ENCODE peak calls at places on chromosomes 5 and 9, in eight cellular contexts. A is GM23338, L is K562, P is HepG2, C is HCT116, X is SK-N-SH, J is endothelial cell of umbilical vein, K is GM12878. N is an unnamed sample.

GRCh38 chr5:151448038-151448985 is 909 bp downstream of the SLC36A1 start:
- DNase-seq in A (peak; percentile 77), L (no peak), P (peak; percentile 27), C (no peak), X (no peak), J (peak; percentile 44), K (no peak), N (no peak)

GRCh38 chr9:132161743-132162187 is at the start of gene NTNG2:
- DNase-seq in A (no peak), L (peak; percentile 35), P (no peak), C (no peak), X (no peak), J (no peak), K (no peak), N (no peak)

GRCh38 chr5:79529110-79529509 is 15.2 kb upstream of the HOMER1 start:
- DNase-seq in A (no peak), L (no peak), P (no peak), C (no peak), X (no peak), J (no peak), K (no peak), N (no peak)

GRCh38 chr5:138936225-138936967 is 61.3 kb upstream of the LRRTM2 start:
- DNase-seq in A (peak; percentile 44), L (no peak), P (no peak), C (no peak), X (no peak), J (peak; percentile 39), K (no peak), N (no peak)

GRCh38 chr9:77897292-77897691 is 134.3 kb downstream of the GNAQ start:
- DNase-seq in A (peak; percentile 71), L (no peak), P (peak; percentile 6), C (no peak), X (peak; percentile 41), J (peak; percentile 24), K (no peak), N (no peak)

GRCh38 chr5:138641547-138642298 is 66.5 kb upstream of the HSPA9 start:
- DNase-seq in A (peak; percentile 97), L (peak; percentile 77), P (peak; percentile 50), C (peak; percentile 48), X (peak; percentile 74), J (peak; percentile 64), K (no peak), N (peak; percentile 98)

GRCh38 chr9:128072144-128073021 is 4.4 kb downstream of the SLC25A25 start:
- DNase-seq in A (no peak), L (no peak), P (no peak), C (no peak), X (no peak), J (peak; percentile 83), K (peak; percentile 87), N (no peak)

GRCh38 chr9:108468364-108468763 is 387.4 kb downstream of the ACTL7B start:
- DNase-seq in A (peak; percentile 82), L (peak; percentile 35), P (no peak), C (peak; percentile 54), X (peak; percentile 7), J (peak; percentile 36), K (no peak), N (peak; percentile 17)

GRCh38 chr5:56950626-56951130 is 1.2 kb downstream of the MIER3 start:
- DNase-seq in A (peak; percentile 75), L (peak; percentile 26), P (peak; percentile 3), C (peak; percentile 13), X (peak; percentile 62), J (peak; percentile 74), K (peak; percentile 5), N (peak; percentile 72)

GRCh38 chr5:2751592-2752021 is at the start of gene IRX2:
- DNase-seq in A (peak; percentile 96), L (no peak), P (no peak), C (no peak), X (no peak), J (no peak), K (no peak), N (peak; percentile 77)

GRCh38 chr5:150540042-150540441 is 32.1 kb downstream of the NDST1 start:
- DNase-seq in A (no peak), L (no peak), P (no peak), C (no peak), X (no peak), J (no peak), K (no peak), N (no peak)

GRCh38 chr9:89791754-89792153 is 186.9 kb downstream of the GADD45G start:
- DNase-seq in A (no peak), L (no peak), P (no peak), C (no peak), X (no peak), J (no peak), K (no peak), N (no peak)

GRCh38 chr5:154829181-154829588 is 21.2 kb downstream of the FAXDC2 start:
- DNase-seq in A (no peak), L (peak; percentile 3), P (no peak), C (peak; percentile 19), X (no peak), J (no peak), K (no peak), N (no peak)

GRCh38 chr9:36136277-36136893 is at the start of gene GLIPR2:
- DNase-seq in A (peak; percentile 82), L (peak; percentile 89), P (peak; percentile 18), C (peak; percentile 26), X (peak; percentile 92), J (peak; percentile 55), K (no peak), N (no peak)

GRCh38 chr5:55897905-55898304 is 46.7 kb downstream of the IL31RA start:
- DNase-seq in A (no peak), L (no peak), P (peak; percentile 13), C (no peak), X (peak; percentile 87), J (no peak), K (no peak), N (no peak)

GRCh38 chr9:6911901-6912650 is 154.3 kb downstream of the KDM4C start:
- DNase-seq in A (no peak), L (no peak), P (no peak), C (no peak), X (no peak), J (no peak), K (no peak), N (no peak)
- H3K79me2 ChIP-seq in A (no peaks in the 10 kb centered on the region), L (no peaks in the 10 kb centered on the region), P (peaks cover 10% of the 10 kb centered on the region), C (no peaks in the 10 kb centered on the region), X (no peaks in the 10 kb centered on the region), J (no peaks in the 10 kb centered on the region), K (no peaks in the 10 kb centered on the region), N (no peaks in the 10 kb centered on the region)

DNA sequence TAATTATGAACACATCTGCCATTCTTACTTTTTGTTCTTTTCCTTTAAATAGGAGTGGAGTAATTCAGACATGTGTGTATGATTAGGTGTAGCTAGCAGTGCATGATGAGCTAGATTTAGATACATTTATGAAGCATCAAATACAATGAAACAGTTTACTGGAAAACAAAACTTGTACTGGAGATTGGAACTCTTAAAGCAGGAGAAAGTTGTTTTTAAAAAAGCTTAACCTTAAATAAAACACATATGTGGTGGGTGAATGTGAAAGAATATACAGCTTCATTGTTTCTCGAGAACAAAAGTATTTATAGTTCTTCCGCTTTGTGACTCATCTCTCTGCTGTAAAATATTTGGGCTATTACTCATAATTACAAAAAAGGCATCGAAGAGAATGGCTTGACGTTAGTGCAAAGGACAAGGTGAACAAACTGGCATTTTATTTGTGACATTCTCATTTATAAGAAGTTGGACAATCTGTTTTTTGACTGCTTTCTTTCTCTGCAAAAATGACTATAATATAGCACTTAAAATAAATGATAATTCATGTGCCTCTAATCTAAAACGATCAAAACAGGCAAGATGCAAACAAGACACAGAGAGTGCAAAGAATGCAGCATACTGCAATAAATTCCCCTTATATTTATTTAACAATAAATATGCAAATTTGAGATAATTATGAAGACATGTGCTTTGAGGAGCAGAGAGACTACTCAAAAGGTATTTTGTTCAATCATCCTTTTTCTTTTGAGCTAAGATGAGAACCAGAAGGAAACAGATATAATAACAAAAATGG is 478.8 kb downstream of the CETN3 start:
- DNase-seq in A (no peak), L (no peak), P (peak; percentile 4), C (peak; percentile 45), X (no peak), J (peak; percentile 88), K (peak; percentile 59), N (no peak)
- TF ChIP-seq POLR2AphosphoS5 in A (no peak), L (no peak), P (no peak), C (no peak), X (peak; percentile 34), J (no peak), K (no peak), N (no peak)

GRCh38 chr5:140647042-140647341 is 438 bp downstream of the NDUFA2 start:
- DNase-seq in A (no peak), L (no peak), P (no peak), C (no peak), X (no peak), J (peak; percentile 10), K (no peak), N (no peak)

GRCh38 chr5:140642718-140643117 is 3.5 kb downstream of the TMCO6 start:
- DNase-seq in A (no peak), L (no peak), P (no peak), C (no peak), X (no peak), J (no peak), K (no peak), N (no peak)

GRCh38 chr5:140637722-140638473 is 1.4 kb upstream of the TMCO6 start:
- DNase-seq in A (peak; percentile 23), L (no peak), P (peak; percentile 50), C (no peak), X (no peak), J (no peak), K (no peak), N (no peak)

GRCh38 chr5:140639093-140639821 is at the start of gene TMCO6:
- DNase-seq in A (peak; percentile 97), L (peak; percentile 99), P (peak; percentile 99), C (peak; percentile 73), X (peak; percentile 100), J (peak; percentile 96), K (peak; percentile 73), N (peak; percentile 95)

GRCh38 chr5:140641716-140642115 is 2.5 kb downstream of the TMCO6 start:
- DNase-seq in A (no peak), L (no peak), P (no peak), C (no peak), X (no peak), J (no peak), K (no peak), N (no peak)
- H3K79me2 ChIP-seq in A (peaks cover 25% of the 10 kb centered on the region), L (peaks cover 45% of the 10 kb centered on the region), P (peaks cover 39% of the 10 kb centered on the region), C (peaks cover 33% of the 10 kb centered on the region), X (peaks cover 42% of the 10 kb centered on the region), J (peaks cover 11% of the 10 kb centered on the region), K (peaks cover 17% of the 10 kb centered on the region), N (peaks cover 15% of the 10 kb centered on the region)

DNA sequence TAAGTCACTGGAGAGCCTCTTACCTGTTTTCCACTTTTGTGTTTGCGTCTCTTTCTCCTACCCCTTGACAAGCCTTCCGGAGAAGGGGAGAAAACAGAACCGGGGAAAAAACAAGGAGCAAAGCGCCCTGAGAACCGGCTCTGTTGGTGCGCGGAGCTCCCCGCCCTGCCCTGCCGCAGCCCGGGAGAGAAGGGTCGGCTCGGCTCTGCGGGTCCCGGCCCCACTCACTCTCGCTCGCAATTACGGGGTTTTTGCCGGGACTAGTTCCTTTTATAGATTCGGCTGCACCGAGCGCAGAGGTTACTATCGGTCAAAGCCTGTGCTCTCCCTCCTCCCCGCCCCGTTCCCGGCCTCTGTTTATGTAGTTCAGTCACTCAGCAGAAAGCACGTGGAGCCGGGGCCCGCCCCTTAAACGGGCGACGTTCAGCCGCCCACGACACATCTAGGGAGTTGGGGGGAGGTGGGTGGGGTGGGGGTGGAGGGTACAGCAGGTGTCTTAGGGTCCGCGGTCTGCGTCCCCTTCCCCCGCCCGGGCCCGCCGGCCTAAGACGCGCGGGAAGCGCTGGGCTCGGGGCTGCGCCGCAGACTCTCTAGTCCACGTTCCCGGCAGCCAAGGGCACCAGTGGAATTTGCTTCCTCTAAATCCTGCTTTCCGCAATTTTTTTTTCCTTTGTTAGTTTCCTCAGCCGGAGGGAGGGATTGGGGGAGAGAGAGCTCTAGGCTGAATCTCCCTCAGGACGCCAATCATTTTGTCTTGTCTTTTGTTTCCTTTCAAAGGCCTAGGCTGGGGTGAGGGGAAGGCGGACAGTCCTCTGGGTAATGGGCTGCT is at the start of gene ABCA1:
- DNase-seq in A (peak; percentile 96), L (peak; percentile 35), P (peak; percentile 85), C (peak; percentile 29), X (peak; percentile 84), J (peak; percentile 82), K (no peak), N (peak; percentile 83)
- TF ChIP-seq POLR2AphosphoS5 in A (no peak), L (no peak), P (peak; percentile 87), C (no peak), X (peak; percentile 61), J (no peak), K (no peak), N (no peak)